ENCODE peak calls at places on chromosomes 5 and 9, in eight cellular contexts. W, F, T, H, B, K, V and O are unnamed samples.

GRCh38 chr9:123335227-123335985 is 20.6 kb upstream of the CRB2 start:
- DNase-seq in H (peak; percentile 84), F (no peak), B (peak; percentile 78), K (peak; percentile 47), W (peak; percentile 82), V (no peak), T (no peak), O (no peak)

GRCh38 chr9:34957492-34958410 is at the start of gene PHF24:
- DNase-seq in W (no peak), K (no peak), H (peak; percentile 77), V (no peak), F (peak; percentile 24), B (no peak), T (no peak), O (no peak)

GRCh38 chr5:142171270-142171669 is 62.7 kb downstream of the NDFIP1 start:
- DNase-seq in K (no peak), W (no peak), B (no peak), H (peak; percentile 50), V (no peak), F (no peak), T (no peak), O (no peak)

GRCh38 chr5:42994285-42995151 is 45.6 kb downstream of the ANXA2R start:
- DNase-seq in B (peak; percentile 74), V (peak; percentile 87), T (peak; percentile 95), H (peak; percentile 96), W (peak; percentile 94), K (peak; percentile 92), F (peak; percentile 68), O (peak; percentile 85)

GRCh38 chr9:22119537-22120167 is 110.5 kb upstream of the CDKN2B start:
- DNase-seq in F (no peak), K (peak; percentile 70), H (no peak), W (no peak), V (no peak), T (no peak), B (no peak), O (no peak)

GRCh38 chr5:93163010-93163663 is 417.9 kb downstream of the NR2F1-AS1 start:
- DNase-seq in B (no peak), V (no peak), W (peak; percentile 97), F (no peak), K (peak; percentile 92), T (no peak), H (no peak), O (no peak)

GRCh38 chr5:84384604-84385575 is at the start of gene EDIL3:
- DNase-seq in B (peak; percentile 89), H (peak; percentile 90), K (peak; percentile 28), T (peak; percentile 55), W (peak; percentile 72), F (peak; percentile 49), V (peak; percentile 53), O (peak; percentile 74)

GRCh38 chr9:36337865-36338264 is 62.2 kb downstream of the RNF38 start:
- DNase-seq in W (peak; percentile 11), H (no peak), T (no peak), F (no peak), K (no peak), B (no peak), V (no peak), O (no peak)

GRCh38 chr5:61289241-61289640 is 42.8 kb upstream of the ZSWIM6 start:
- DNase-seq in V (no peak), T (no peak), K (no peak), H (peak; percentile 89), B (no peak), F (no peak), W (no peak), O (no peak)

GRCh38 chr9:91711755-91712591 is 238.1 kb downstream of the ROR2 start:
- DNase-seq in K (peak; percentile 49), F (no peak), T (peak; percentile 67), W (peak; percentile 72), H (no peak), V (no peak), B (no peak), O (no peak)

GRCh38 chr9:33778700-33779351 is 16.5 kb upstream of the PRSS3 start:
- DNase-seq in F (peak; percentile 34), H (peak; percentile 77), T (peak; percentile 85), V (peak; percentile 48), K (peak; percentile 64), W (peak; percentile 43), B (no peak), O (no peak)

GRCh38 chr5:170534177-170534576 is 30.4 kb downstream of the KCNIP1 start:
- DNase-seq in F (no peak), V (no peak), H (peak; percentile 52), T (no peak), W (no peak), K (no peak), B (no peak), O (no peak)

GRCh38 chr9:28841795-28842194 is 1268.5 kb upstream of the C9orf72 start:
- DNase-seq in K (no peak), V (no peak), F (no peak), T (peak; percentile 16), B (no peak), W (no peak), H (no peak), O (no peak)

GRCh38 chr9:5939530-5939929 is 48.8 kb downstream of the MLANA start:
- DNase-seq in K (no peak), T (no peak), V (no peak), H (no peak), B (no peak), W (no peak), F (no peak), O (no peak)

GRCh38 chr9:122127396-122127798 is 32.2 kb downstream of the NDUFA8 start:
- DNase-seq in T (no peak), F (no peak), W (no peak), V (no peak), B (peak; percentile 88), K (no peak), H (peak; percentile 59), O (no peak)

GRCh38 chr9:98134702-98135557 is 15.9 kb upstream of the TRIM14 start:
- DNase-seq in K (no peak), W (no peak), V (no peak), T (no peak), B (no peak), F (no peak), H (peak; percentile 20), O (no peak)

GRCh38 chr5:128491291-128491690 is 46.8 kb downstream of the FBN2 start:
- DNase-seq in K (peak; percentile 52), V (no peak), W (peak; percentile 31), H (no peak), T (peak; percentile 50), B (no peak), F (no peak), O (no peak)

GRCh38 chr5:131983244-131983771 is 28.1 kb downstream of the ACSL6 start:
- DNase-seq in V (no peak), K (no peak), B (peak; percentile 3), T (no peak), H (no peak), W (peak; percentile 60), F (no peak), O (no peak)

GRCh38 chr9:114499941-114500528 is 5.2 kb downstream of the WHRN start:
- DNase-seq in F (no peak), B (no peak), K (no peak), H (no peak), V (no peak), W (no peak), T (no peak), O (no peak)

GRCh38 chr9:27198175-27198574 is 89.2 kb downstream of the TEK start:
- DNase-seq in H (peak; percentile 53), K (no peak), B (no peak), F (no peak), T (peak; percentile 17), W (no peak), V (no peak), O (no peak)
- TF ChIP-seq CTCF in H (peak; percentile 50), K (no peak), B (no peak), F (no peak), T (no peak), W (peak; percentile 33), V (no peak), O (no peak)

DNA sequence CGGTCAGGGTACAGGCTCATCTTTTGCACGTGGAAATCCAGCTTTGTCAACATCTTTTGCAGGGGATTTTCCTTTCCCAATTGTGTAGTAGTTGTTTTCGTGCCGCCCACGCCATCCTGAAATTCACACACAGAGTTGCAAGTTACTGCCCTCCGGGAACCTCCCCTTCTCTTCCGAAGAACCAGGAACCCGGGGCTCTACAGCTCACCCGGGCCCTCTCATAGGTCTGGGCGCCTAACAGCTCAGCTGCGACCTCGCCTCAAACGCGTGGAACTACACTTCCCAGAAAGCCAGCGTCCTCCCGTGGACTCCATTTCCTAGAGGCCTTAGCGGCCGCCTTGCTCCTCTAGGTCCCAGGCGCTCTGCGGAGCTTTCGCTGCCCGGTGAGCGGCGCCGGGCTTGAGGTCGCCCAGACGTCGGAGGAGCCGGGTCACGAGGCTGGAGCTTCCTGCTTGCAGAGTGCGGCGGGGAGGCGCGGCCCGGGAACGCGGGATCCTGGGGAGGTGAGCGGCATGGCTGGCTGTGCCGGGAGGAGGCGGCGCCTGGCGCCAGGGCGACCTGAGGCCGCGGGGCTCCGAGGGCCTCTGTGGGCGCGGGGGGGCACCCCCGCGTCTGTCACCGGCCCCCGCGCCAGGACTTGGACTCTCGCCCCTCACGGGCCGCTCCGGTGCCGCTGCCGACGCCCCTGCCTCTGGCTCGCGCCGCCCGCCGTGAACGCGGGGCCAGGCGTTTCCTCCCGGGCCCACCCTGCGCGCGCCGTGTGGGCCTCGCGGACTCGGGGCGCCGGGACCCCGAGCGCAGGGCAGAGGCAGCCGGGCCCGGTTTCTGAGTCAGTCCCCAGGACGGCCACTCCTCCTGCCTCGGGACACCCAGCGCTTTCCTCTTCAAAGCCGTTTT is at the start of gene ZNF354B:
- DNase-seq in K (peak; percentile 93), H (peak; percentile 96), B (peak; percentile 95), V (peak; percentile 76), F (peak; percentile 78), T (peak; percentile 97), W (peak; percentile 95), O (peak; percentile 89)
- TF ChIP-seq CTCF in K (no peak), H (no peak), B (peak; percentile 29), V (no peak), F (no peak), T (no peak), W (no peak), O (no peak)

DNA sequence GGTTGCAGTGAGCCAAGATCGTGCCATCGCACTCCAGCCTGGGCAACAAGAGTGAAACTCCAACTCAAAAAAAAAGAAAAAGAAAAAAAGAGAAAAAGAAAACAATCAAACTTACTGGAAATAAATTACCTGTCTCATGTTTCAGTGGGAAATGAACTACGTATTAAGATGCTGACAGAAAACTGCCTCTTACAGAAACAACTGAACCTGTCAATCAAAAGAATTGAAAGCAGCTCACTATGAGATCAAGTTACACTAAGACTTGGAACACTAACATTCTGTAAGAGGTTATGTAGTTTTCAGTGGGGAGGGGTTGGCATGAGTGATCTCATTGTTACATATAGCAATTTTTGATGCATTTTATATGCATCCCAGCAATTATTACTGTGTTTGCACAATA is 64.4 kb upstream of the SPATA31E1 start:
- DNase-seq in F (no peak), K (no peak), T (no peak), V (no peak), W (no peak), B (no peak), H (no peak), O (no peak)
- TF ChIP-seq CTCF in F (no peak), K (no peak), T (no peak), V (no peak), W (no peak), B (no peak), H (no peak), O (no peak)

DNA sequence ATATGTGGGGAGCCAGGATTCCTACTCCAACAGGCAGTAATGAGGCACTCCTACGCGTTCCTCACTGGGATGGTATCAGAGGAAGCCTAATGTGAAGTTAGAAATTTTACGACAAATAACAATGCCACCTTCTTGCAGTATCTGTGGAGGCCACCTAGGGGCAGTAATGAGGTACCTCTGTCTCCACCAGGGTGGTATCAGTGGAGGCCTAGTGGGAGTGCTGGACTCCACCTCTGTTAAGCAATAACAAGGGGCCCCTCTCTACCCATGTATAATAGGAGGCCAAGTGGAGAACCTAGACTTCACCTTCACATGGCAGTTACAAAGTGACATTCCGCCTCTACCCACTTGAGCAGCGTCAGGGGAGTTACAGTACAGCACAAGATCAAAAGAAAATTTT is 147.9 kb downstream of the PLPPR1 start:
- DNase-seq in K (no peak), B (no peak), F (no peak), W (no peak), T (peak; percentile 35), V (no peak), H (peak; percentile 73), O (no peak)
- TF ChIP-seq CTCF in K (no peak), B (no peak), F (peak; percentile 14), W (no peak), T (peak; percentile 31), V (peak; percentile 29), H (peak; percentile 69), O (peak; percentile 41)